ENCODE peak calls at places on chromosome 16, in nine cellular contexts. One of them, this sample, is unnamed.

GRCh38 chr16:81711609-81712329 is 67.3 kb upstream of the PLCG2 start:
- DNase-seq in stomach: no peak
- DNase-seq in K562: no peak
- DNase-seq in IMR-90: peak
- DNase-seq in cardiac fibroblast: peak
- DNase-seq in GM23338: peak
- DNase-seq in PC-3: peak
- DNase-seq in cardiac muscle cell: no peak
- DNase-seq in adipocyte: peak
- DNase-seq in this sample: peak

GRCh38 chr16:28324235-28324886 is 32.0 kb downstream of the SBK1 start:
- DNase-seq in PC-3: peak
- DNase-seq in K562: no peak
- DNase-seq in cardiac fibroblast: no peak
- DNase-seq in IMR-90: no peak
- DNase-seq in stomach: peak
- DNase-seq in cardiac muscle cell: no peak
- DNase-seq in GM23338: no peak
- DNase-seq in adipocyte: no peak
- DNase-seq in this sample: no peak

GRCh38 chr16:49821614-49822282 is 34.2 kb downstream of the ZNF423 start:
- DNase-seq in cardiac muscle cell: no peak
- DNase-seq in K562: no peak
- DNase-seq in PC-3: no peak
- DNase-seq in GM23338: peak
- DNase-seq in stomach: no peak
- DNase-seq in cardiac fibroblast: peak
- DNase-seq in IMR-90: no peak
- DNase-seq in adipocyte: no peak
- DNase-seq in this sample: no peak

GRCh38 chr16:68954871-68955635 is 111.7 kb downstream of the TANGO6 start:
- DNase-seq in cardiac fibroblast: no peak
- DNase-seq in cardiac muscle cell: no peak
- DNase-seq in K562: no peak
- DNase-seq in PC-3: no peak
- DNase-seq in stomach: no peak
- DNase-seq in GM23338: no peak
- DNase-seq in IMR-90: no peak
- DNase-seq in adipocyte: no peak
- DNase-seq in this sample: no peak

GRCh38 chr16:4358236-4358635 is 7.1 kb upstream of the PAM16 start:
- DNase-seq in PC-3: no peak
- DNase-seq in cardiac muscle cell: no peak
- DNase-seq in cardiac fibroblast: no peak
- DNase-seq in adipocyte: no peak
- DNase-seq in K562: no peak
- DNase-seq in GM23338: no peak
- DNase-seq in stomach: no peak
- DNase-seq in IMR-90: no peak
- DNase-seq in this sample: no peak

GRCh38 chr16:54932737-54933254 is 2.1 kb downstream of the IRX5 start:
- DNase-seq in PC-3: no peak
- DNase-seq in adipocyte: no peak
- DNase-seq in stomach: no peak
- DNase-seq in cardiac fibroblast: no peak
- DNase-seq in IMR-90: no peak
- DNase-seq in cardiac muscle cell: peak
- DNase-seq in K562: no peak
- DNase-seq in GM23338: peak
- DNase-seq in this sample: no peak

GRCh38 chr16:72947379-72948237 is 100.3 kb downstream of the ZFHX3 start:
- DNase-seq in PC-3: no peak
- DNase-seq in IMR-90: no peak
- DNase-seq in cardiac muscle cell: no peak
- DNase-seq in stomach: no peak
- DNase-seq in adipocyte: no peak
- DNase-seq in GM23338: no peak
- DNase-seq in K562: no peak
- DNase-seq in cardiac fibroblast: no peak
- DNase-seq in this sample: no peak

GRCh38 chr16:57325458-57325857 is 33.1 kb upstream of the CCL22 start:
- DNase-seq in cardiac fibroblast: peak
- DNase-seq in stomach: no peak
- DNase-seq in adipocyte: peak
- DNase-seq in GM23338: no peak
- DNase-seq in K562: no peak
- DNase-seq in PC-3: peak
- DNase-seq in cardiac muscle cell: no peak
- DNase-seq in IMR-90: peak
- DNase-seq in this sample: no peak

GRCh38 chr16:58339452-58339938 is 44.7 kb upstream of the PRSS54 start:
- DNase-seq in GM23338: peak
- DNase-seq in IMR-90: no peak
- DNase-seq in PC-3: peak
- DNase-seq in cardiac muscle cell: peak
- DNase-seq in adipocyte: peak
- DNase-seq in K562: no peak
- DNase-seq in cardiac fibroblast: peak
- DNase-seq in stomach: no peak
- DNase-seq in this sample: no peak

GRCh38 chr16:85949787-85950186 is 50.8 kb downstream of the IRF8 start:
- DNase-seq in cardiac fibroblast: no peak
- DNase-seq in stomach: no peak
- DNase-seq in IMR-90: no peak
- DNase-seq in cardiac muscle cell: no peak
- DNase-seq in K562: no peak
- DNase-seq in GM23338: no peak
- DNase-seq in adipocyte: no peak
- DNase-seq in PC-3: no peak
- DNase-seq in this sample: no peak

GRCh38 chr16:85950519-85950918 is 51.6 kb downstream of the IRF8 start:
- DNase-seq in stomach: no peak
- DNase-seq in IMR-90: no peak
- DNase-seq in cardiac muscle cell: no peak
- DNase-seq in PC-3: no peak
- DNase-seq in GM23338: no peak
- DNase-seq in adipocyte: no peak
- DNase-seq in cardiac fibroblast: no peak
- DNase-seq in K562: no peak
- DNase-seq in this sample: no peak

GRCh38 chr16:85948870-85949269 is 49.9 kb downstream of the IRF8 start:
- DNase-seq in GM23338: no peak
- DNase-seq in adipocyte: no peak
- DNase-seq in K562: no peak
- DNase-seq in PC-3: no peak
- DNase-seq in cardiac muscle cell: no peak
- DNase-seq in stomach: no peak
- DNase-seq in IMR-90: no peak
- DNase-seq in cardiac fibroblast: no peak
- DNase-seq in this sample: no peak

GRCh38 chr16:85954927-85955539 is 56.1 kb downstream of the IRF8 start:
- DNase-seq in adipocyte: no peak
- DNase-seq in stomach: no peak
- DNase-seq in cardiac muscle cell: no peak
- DNase-seq in IMR-90: no peak
- DNase-seq in PC-3: no peak
- DNase-seq in cardiac fibroblast: no peak
- DNase-seq in K562: no peak
- DNase-seq in GM23338: no peak
- DNase-seq in this sample: no peak

DNA sequence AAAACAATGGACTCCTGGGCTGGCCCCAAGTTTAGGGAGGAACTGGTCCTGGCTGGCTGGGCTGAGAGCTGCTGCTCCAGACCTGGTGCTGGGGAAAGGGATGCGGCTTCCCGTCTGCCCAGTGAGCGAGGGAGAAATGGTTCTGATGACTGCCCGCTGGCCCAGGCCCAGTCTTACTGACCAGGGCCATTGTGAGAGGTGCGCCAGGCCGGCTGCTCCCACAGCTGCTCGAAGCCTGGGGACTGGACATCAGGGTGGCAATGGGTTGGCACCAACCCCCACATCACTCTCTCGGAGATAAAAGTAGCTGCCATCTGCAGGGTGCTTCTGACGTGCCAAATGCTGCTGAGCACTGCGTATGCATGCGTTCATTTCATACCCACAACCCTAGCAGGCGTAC is 53.2 kb downstream of the IRF8 start:
- DNase-seq in stomach: no peak
- DNase-seq in adipocyte: no peak
- DNase-seq in cardiac muscle cell: no peak
- DNase-seq in GM23338: no peak
- DNase-seq in PC-3: no peak
- DNase-seq in K562: no peak
- DNase-seq in cardiac fibroblast: no peak
- DNase-seq in IMR-90: no peak
- DNase-seq in this sample: no peak
- H3K4me3 ChIP-seq in stomach: no peak
- H3K4me3 ChIP-seq in adipocyte: no peak
- H3K4me3 ChIP-seq in cardiac muscle cell: no peak
- H3K4me3 ChIP-seq in GM23338: no peak
- H3K4me3 ChIP-seq in PC-3: no peak
- H3K4me3 ChIP-seq in K562: no peak
- H3K4me3 ChIP-seq in cardiac fibroblast: no peak
- H3K4me3 ChIP-seq in IMR-90: no peak
- H3K4me3 ChIP-seq in this sample: no peak

GRCh38 chr16:11079657-11080187 is 135.4 kb downstream of the CLEC16A start:
- DNase-seq in cardiac muscle cell: no peak
- DNase-seq in stomach: no peak
- DNase-seq in adipocyte: peak
- DNase-seq in IMR-90: peak
- DNase-seq in K562: no peak
- DNase-seq in GM23338: no peak
- DNase-seq in PC-3: peak
- DNase-seq in cardiac fibroblast: peak
- DNase-seq in this sample: peak
- H3K4me3 ChIP-seq in cardiac muscle cell: no peak
- H3K4me3 ChIP-seq in stomach: no peak
- H3K4me3 ChIP-seq in adipocyte: peak
- H3K4me3 ChIP-seq in IMR-90: no peak
- H3K4me3 ChIP-seq in K562: no peak
- H3K4me3 ChIP-seq in GM23338: no peak
- H3K4me3 ChIP-seq in PC-3: no peak
- H3K4me3 ChIP-seq in cardiac fibroblast: no peak
- H3K4me3 ChIP-seq in this sample: no peak

GRCh38 chr16:74025-74424 is 1.6 kb upstream of the RHBDF1 start:
- DNase-seq in K562: no peak
- DNase-seq in stomach: no peak
- DNase-seq in PC-3: no peak
- DNase-seq in GM23338: no peak
- DNase-seq in cardiac fibroblast: no peak
- DNase-seq in IMR-90: no peak
- DNase-seq in adipocyte: no peak
- DNase-seq in cardiac muscle cell: no peak
- DNase-seq in this sample: no peak

GRCh38 chr16:71540-72341 is 690 bp downstream of the RHBDF1 start:
- DNase-seq in K562: peak
- DNase-seq in GM23338: peak
- DNase-seq in cardiac fibroblast: peak
- DNase-seq in IMR-90: peak
- DNase-seq in adipocyte: peak
- DNase-seq in stomach: peak
- DNase-seq in cardiac muscle cell: peak
- DNase-seq in PC-3: peak
- DNase-seq in this sample: no peak

GRCh38 chr16:69181-69580 is 3.2 kb downstream of the RHBDF1 start:
- DNase-seq in GM23338: no peak
- DNase-seq in PC-3: no peak
- DNase-seq in K562: no peak
- DNase-seq in stomach: no peak
- DNase-seq in cardiac muscle cell: no peak
- DNase-seq in adipocyte: no peak
- DNase-seq in cardiac fibroblast: no peak
- DNase-seq in IMR-90: no peak
- DNase-seq in this sample: no peak

GRCh38 chr16:72561-73537 is at the start of gene RHBDF1:
- DNase-seq in K562: peak
- DNase-seq in GM23338: peak
- DNase-seq in stomach: peak
- DNase-seq in cardiac muscle cell: peak
- DNase-seq in PC-3: peak
- DNase-seq in IMR-90: peak
- DNase-seq in adipocyte: peak
- DNase-seq in cardiac fibroblast: peak
- DNase-seq in this sample: no peak

DNA sequence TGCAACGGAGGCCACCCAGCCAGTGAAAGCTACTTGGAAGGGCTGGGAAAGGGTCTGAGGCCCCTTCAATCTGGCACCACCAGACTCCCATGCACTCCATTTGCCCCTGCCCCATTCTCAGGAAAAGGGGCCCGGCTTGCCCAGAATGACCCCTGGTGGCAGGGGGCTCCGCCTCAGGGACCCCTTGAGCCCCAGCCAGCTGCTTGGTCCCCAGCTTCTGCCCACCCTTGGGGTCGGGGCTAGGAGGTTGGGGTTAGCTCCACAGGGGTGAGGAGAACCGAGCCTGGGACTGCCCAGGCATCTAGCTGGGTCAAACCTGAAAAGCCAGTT is 1.3 kb downstream of the RHBDF1 start:
- DNase-seq in cardiac fibroblast: no peak
- DNase-seq in adipocyte: no peak
- DNase-seq in K562: no peak
- DNase-seq in cardiac muscle cell: no peak
- DNase-seq in stomach: no peak
- DNase-seq in PC-3: no peak
- DNase-seq in IMR-90: no peak
- DNase-seq in GM23338: no peak
- DNase-seq in this sample: no peak
- H3K4me3 ChIP-seq in cardiac fibroblast: peak
- H3K4me3 ChIP-seq in adipocyte: peak
- H3K4me3 ChIP-seq in K562: no peak
- H3K4me3 ChIP-seq in cardiac muscle cell: peak
- H3K4me3 ChIP-seq in stomach: peak
- H3K4me3 ChIP-seq in PC-3: peak
- H3K4me3 ChIP-seq in IMR-90: peak
- H3K4me3 ChIP-seq in GM23338: peak
- H3K4me3 ChIP-seq in this sample: peak

DNA sequence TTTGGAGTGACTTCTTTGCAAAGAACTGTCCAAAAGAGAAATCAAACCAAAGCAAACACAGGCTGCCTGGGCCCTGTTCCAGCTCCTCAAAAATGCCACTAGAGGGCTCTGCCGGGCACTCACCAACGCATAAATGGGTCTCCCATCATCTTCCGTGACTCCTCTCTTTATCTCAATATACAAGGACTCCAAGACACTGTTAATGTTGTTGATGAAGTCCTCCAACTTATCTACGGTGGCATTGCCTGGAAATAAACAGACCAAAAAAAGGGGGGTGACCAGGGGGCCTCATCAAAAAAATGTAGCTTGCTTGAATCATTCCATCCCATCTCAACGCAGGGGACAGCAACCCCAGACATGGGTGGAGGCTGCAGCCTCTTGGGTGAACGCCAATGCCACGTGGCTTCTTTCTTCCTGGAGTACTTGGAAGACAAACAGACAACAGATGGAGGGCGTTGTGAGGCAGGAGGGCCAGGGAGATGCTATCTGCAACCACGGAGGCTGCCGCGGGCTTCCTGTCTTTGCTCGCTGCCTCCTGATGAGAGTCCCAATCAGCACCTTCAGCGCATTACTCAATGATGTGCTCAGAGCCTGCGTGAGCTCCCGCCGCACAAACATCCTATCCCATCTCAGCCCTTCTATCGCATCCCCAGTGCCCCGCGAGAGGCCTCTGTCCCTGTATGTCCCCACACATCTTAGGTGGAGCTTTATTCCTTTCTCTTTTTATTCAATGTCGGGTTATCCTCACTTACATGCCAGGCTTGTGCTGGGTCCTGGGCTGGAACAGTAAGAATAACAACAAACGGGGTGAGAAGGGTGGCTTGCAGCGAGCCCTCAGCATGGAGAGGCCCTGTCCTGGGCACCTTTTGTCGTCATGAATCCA is 32.0 kb downstream of the KDM8 start:
- DNase-seq in IMR-90: peak
- DNase-seq in PC-3: peak
- DNase-seq in GM23338: peak
- DNase-seq in cardiac muscle cell: peak
- DNase-seq in stomach: peak
- DNase-seq in cardiac fibroblast: peak
- DNase-seq in adipocyte: peak
- DNase-seq in K562: peak
- DNase-seq in this sample: peak
- H3K4me3 ChIP-seq in IMR-90: no peak
- H3K4me3 ChIP-seq in PC-3: no peak
- H3K4me3 ChIP-seq in GM23338: no peak
- H3K4me3 ChIP-seq in cardiac muscle cell: no peak
- H3K4me3 ChIP-seq in stomach: no peak
- H3K4me3 ChIP-seq in cardiac fibroblast: no peak
- H3K4me3 ChIP-seq in adipocyte: peak
- H3K4me3 ChIP-seq in K562: no peak
- H3K4me3 ChIP-seq in this sample: no peak

This sample was measured in skeletal muscle cell.